ENCODE peak calls at places on chromosomes 7 and 10, in nine cellular contexts. One of them, this sample, is unnamed.

GRCh38 chr7:27134392-27134791 is 3.8 kb upstream of the HOXA4 start:
- DNase-seq in GM12891: no peak
- DNase-seq in body of pancreas: no peak
- DNase-seq in A549: no peak
- DNase-seq in tibial nerve: no peak
- DNase-seq in heart left ventricle: no peak
- DNase-seq in adrenal gland: no peak
- DNase-seq in gastrocnemius medialis: no peak
- DNase-seq in transverse colon: peak
- DNase-seq in this sample: no peak

GRCh38 chr7:47617131-47617530 is 35.2 kb upstream of the TNS3 start:
- DNase-seq in GM12891: no peak
- DNase-seq in body of pancreas: no peak
- DNase-seq in A549: no peak
- DNase-seq in tibial nerve: no peak
- DNase-seq in heart left ventricle: peak
- DNase-seq in adrenal gland: no peak
- DNase-seq in gastrocnemius medialis: no peak
- DNase-seq in transverse colon: no peak
- DNase-seq in this sample: no peak

GRCh38 chr10:86287422-86287793 is 79.2 kb downstream of the GRID1 start:
- DNase-seq in GM12891: no peak
- DNase-seq in body of pancreas: no peak
- DNase-seq in A549: no peak
- DNase-seq in tibial nerve: no peak
- DNase-seq in heart left ventricle: no peak
- DNase-seq in adrenal gland: no peak
- DNase-seq in gastrocnemius medialis: no peak
- DNase-seq in transverse colon: no peak
- DNase-seq in this sample: no peak

GRCh38 chr7:35869810-35870209 is 69.0 kb downstream of the SEPTIN7 start:
- DNase-seq in GM12891: no peak
- DNase-seq in body of pancreas: no peak
- DNase-seq in A549: no peak
- DNase-seq in tibial nerve: no peak
- DNase-seq in heart left ventricle: no peak
- DNase-seq in adrenal gland: no peak
- DNase-seq in gastrocnemius medialis: no peak
- DNase-seq in transverse colon: no peak
- DNase-seq in this sample: no peak

GRCh38 chr10:32377458-32378370 is 30.8 kb upstream of the EPC1 start:
- DNase-seq in GM12891: no peak
- DNase-seq in body of pancreas: peak
- DNase-seq in A549: peak
- DNase-seq in tibial nerve: no peak
- DNase-seq in heart left ventricle: no peak
- DNase-seq in adrenal gland: peak
- DNase-seq in gastrocnemius medialis: peak
- DNase-seq in transverse colon: peak
- DNase-seq in this sample: peak

GRCh38 chr10:90862908-90863514 is 5.2 kb upstream of the HTR7 start:
- DNase-seq in GM12891: no peak
- DNase-seq in body of pancreas: no peak
- DNase-seq in A549: peak
- DNase-seq in tibial nerve: no peak
- DNase-seq in heart left ventricle: no peak
- DNase-seq in adrenal gland: peak
- DNase-seq in gastrocnemius medialis: no peak
- DNase-seq in transverse colon: no peak
- DNase-seq in this sample: no peak

GRCh38 chr7:116942503-116942902 is 10.8 kb upstream of the ST7 start:
- DNase-seq in GM12891: no peak
- DNase-seq in body of pancreas: no peak
- DNase-seq in A549: no peak
- DNase-seq in tibial nerve: no peak
- DNase-seq in heart left ventricle: no peak
- DNase-seq in adrenal gland: no peak
- DNase-seq in gastrocnemius medialis: no peak
- DNase-seq in transverse colon: no peak
- DNase-seq in this sample: no peak

GRCh38 chr10:115710136-115710535 is 562.9 kb downstream of the GFRA1 start:
- DNase-seq in GM12891: no peak
- DNase-seq in body of pancreas: no peak
- DNase-seq in A549: no peak
- DNase-seq in tibial nerve: no peak
- DNase-seq in heart left ventricle: no peak
- DNase-seq in adrenal gland: no peak
- DNase-seq in gastrocnemius medialis: no peak
- DNase-seq in transverse colon: no peak
- DNase-seq in this sample: no peak

GRCh38 chr7:102451371-102452054 is 13.2 kb downstream of the ALKBH4 start:
- DNase-seq in GM12891: no peak
- DNase-seq in body of pancreas: no peak
- DNase-seq in A549: no peak
- DNase-seq in tibial nerve: no peak
- DNase-seq in heart left ventricle: no peak
- DNase-seq in adrenal gland: no peak
- DNase-seq in gastrocnemius medialis: no peak
- DNase-seq in transverse colon: no peak
- DNase-seq in this sample: no peak

GRCh38 chr7:17554341-17555015 is 256.0 kb downstream of the AHR start:
- DNase-seq in GM12891: no peak
- DNase-seq in body of pancreas: no peak
- DNase-seq in A549: no peak
- DNase-seq in tibial nerve: no peak
- DNase-seq in heart left ventricle: no peak
- DNase-seq in adrenal gland: no peak
- DNase-seq in gastrocnemius medialis: no peak
- DNase-seq in transverse colon: no peak
- DNase-seq in this sample: no peak

DNA sequence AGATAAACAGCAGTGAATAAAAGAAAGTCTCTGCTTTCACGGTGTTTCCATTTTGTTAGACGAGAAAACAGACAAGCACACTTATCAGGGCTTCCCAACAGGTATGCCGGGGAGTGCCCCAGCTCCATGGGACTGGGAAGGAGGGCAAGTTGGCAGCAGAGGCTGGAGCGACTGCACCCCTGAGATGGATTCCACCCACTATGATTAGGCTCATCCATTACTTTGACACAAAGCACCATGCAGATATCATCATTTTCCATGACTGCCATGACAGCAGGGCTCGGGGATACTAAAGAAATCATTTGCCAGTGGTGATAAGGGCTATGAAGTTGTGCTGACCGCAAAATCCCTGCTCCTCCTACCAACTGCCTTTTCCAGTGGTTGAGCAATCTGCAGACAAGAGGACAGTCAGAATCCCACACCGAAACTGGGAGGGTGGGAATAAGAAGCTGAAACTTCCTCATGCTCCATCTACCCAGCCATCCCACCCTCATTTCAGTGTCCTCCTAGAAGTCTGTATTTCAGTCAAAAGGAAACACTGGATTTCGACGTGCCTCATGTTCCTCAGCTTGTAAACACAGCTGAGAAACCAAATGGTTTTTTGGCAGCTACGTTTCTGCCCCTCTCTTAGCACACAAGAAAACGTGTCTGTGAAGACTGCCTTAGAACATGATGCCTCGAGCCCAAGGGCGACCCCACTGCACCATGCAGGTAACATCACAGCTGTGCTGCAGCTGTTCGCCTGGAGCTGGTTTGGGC is 15.5 kb downstream of the CREB3L2 start:
- DNase-seq in GM12891: no peak
- DNase-seq in body of pancreas: no peak
- DNase-seq in A549: no peak
- DNase-seq in tibial nerve: no peak
- DNase-seq in heart left ventricle: no peak
- DNase-seq in adrenal gland: peak
- DNase-seq in gastrocnemius medialis: no peak
- DNase-seq in transverse colon: peak
- DNase-seq in this sample: peak
- TF ChIP-seq POLR2A in GM12891: no peak
- TF ChIP-seq POLR2A in body of pancreas: no peak
- TF ChIP-seq POLR2A in A549: no peak
- TF ChIP-seq POLR2A in tibial nerve: no peak
- TF ChIP-seq POLR2A in heart left ventricle: no peak
- TF ChIP-seq POLR2A in adrenal gland: no peak
- TF ChIP-seq POLR2A in gastrocnemius medialis: no peak
- TF ChIP-seq POLR2A in transverse colon: no peak
- TF ChIP-seq POLR2A in this sample: no peak

GRCh38 chr7:43729924-43730248 is 563 bp upstream of the COA1 start:
- DNase-seq in GM12891: no peak
- DNase-seq in body of pancreas: no peak
- DNase-seq in A549: no peak
- DNase-seq in tibial nerve: no peak
- DNase-seq in heart left ventricle: no peak
- DNase-seq in adrenal gland: no peak
- DNase-seq in gastrocnemius medialis: no peak
- DNase-seq in transverse colon: no peak
- DNase-seq in this sample: no peak

GRCh38 chr7:43726466-43726865 is 2.9 kb downstream of the COA1 start:
- DNase-seq in GM12891: no peak
- DNase-seq in body of pancreas: no peak
- DNase-seq in A549: no peak
- DNase-seq in tibial nerve: no peak
- DNase-seq in heart left ventricle: no peak
- DNase-seq in adrenal gland: no peak
- DNase-seq in gastrocnemius medialis: no peak
- DNase-seq in transverse colon: no peak
- DNase-seq in this sample: no peak

GRCh38 chr7:43727003-43727402 is 2.3 kb downstream of the COA1 start:
- DNase-seq in GM12891: no peak
- DNase-seq in body of pancreas: no peak
- DNase-seq in A549: no peak
- DNase-seq in tibial nerve: no peak
- DNase-seq in heart left ventricle: no peak
- DNase-seq in adrenal gland: no peak
- DNase-seq in gastrocnemius medialis: no peak
- DNase-seq in transverse colon: no peak
- DNase-seq in this sample: no peak

GRCh38 chr7:43727494-43727893 is 1.8 kb downstream of the COA1 start:
- DNase-seq in GM12891: no peak
- DNase-seq in body of pancreas: no peak
- DNase-seq in A549: no peak
- DNase-seq in tibial nerve: no peak
- DNase-seq in heart left ventricle: no peak
- DNase-seq in adrenal gland: no peak
- DNase-seq in gastrocnemius medialis: no peak
- DNase-seq in transverse colon: no peak
- DNase-seq in this sample: no peak

DNA sequence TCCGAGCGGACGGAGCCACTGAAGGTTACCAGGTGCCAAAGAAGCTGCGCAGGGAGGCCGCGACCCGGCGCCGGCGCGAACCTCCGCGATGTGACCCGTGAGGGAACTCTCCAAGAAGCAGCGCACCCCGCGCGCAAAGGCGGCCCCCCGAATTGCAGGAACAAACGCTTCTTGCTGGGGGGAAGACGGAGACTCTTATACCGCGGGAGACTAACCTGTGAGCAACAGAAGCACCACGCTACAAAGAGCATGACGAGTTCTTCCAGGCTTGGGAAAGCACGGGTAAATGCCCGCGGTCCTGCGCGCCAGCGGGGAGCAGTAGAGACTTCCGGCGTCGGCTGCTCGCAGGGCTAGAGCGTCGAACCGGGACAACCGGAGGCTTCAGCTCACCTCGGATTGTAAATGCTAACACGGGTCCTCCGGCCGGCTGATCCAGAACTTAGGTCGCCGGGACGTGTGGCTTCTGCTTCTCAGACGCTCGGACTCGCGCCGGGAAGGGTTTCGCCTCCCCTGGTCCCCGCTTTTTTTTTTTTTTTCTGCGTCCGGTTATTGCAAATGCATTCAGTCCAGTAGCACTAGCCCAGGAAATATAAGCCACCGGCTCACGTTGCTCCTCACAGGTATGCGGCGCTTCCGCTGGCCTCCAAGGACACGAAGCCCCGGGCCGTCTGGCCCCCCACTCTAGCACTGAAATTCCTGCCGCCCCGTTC is at the start of gene COA1:
- DNase-seq in GM12891: peak
- DNase-seq in body of pancreas: peak
- DNase-seq in A549: peak
- DNase-seq in tibial nerve: peak
- DNase-seq in heart left ventricle: peak
- DNase-seq in adrenal gland: peak
- DNase-seq in gastrocnemius medialis: peak
- DNase-seq in transverse colon: peak
- DNase-seq in this sample: peak
- TF ChIP-seq POLR2A in GM12891: peak
- TF ChIP-seq POLR2A in body of pancreas: peak
- TF ChIP-seq POLR2A in A549: peak
- TF ChIP-seq POLR2A in tibial nerve: no peak
- TF ChIP-seq POLR2A in heart left ventricle: peak
- TF ChIP-seq POLR2A in adrenal gland: no peak
- TF ChIP-seq POLR2A in gastrocnemius medialis: peak
- TF ChIP-seq POLR2A in transverse colon: peak
- TF ChIP-seq POLR2A in this sample: peak

DNA sequence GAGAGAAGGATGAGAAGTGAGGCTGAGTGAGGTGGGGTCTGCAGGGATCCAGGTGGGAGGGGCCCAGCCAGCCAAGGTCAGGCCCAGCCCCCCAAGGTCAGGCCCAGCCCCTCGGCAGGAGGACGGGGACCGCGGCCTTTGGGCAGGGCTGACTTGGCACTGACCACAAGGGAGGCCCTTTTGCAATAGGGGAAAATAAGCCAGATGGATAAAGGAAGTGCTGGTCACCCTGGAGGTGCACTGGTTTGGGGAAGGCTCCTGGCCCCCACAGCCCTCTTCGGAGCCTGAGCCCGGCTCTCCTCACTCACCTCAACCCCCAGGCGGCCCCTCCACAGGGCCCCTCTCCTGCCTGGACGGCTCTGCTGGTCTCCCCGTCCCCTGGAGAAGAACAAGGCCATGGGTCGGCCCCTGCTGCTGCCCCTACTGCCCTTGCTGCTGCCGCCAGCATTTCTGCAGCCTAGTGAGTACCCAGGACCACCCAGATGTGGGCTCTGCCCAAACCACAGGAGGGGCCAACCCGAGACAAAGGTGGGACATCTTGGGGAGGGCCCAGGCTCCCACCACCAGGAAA is at the start of gene PILRA:
- DNase-seq in GM12891: no peak
- DNase-seq in body of pancreas: no peak
- DNase-seq in A549: no peak
- DNase-seq in tibial nerve: no peak
- DNase-seq in heart left ventricle: peak
- DNase-seq in adrenal gland: peak
- DNase-seq in gastrocnemius medialis: no peak
- DNase-seq in transverse colon: no peak
- DNase-seq in this sample: no peak
- TF ChIP-seq POLR2A in GM12891: no peak
- TF ChIP-seq POLR2A in body of pancreas: no peak
- TF ChIP-seq POLR2A in A549: no peak
- TF ChIP-seq POLR2A in tibial nerve: no peak
- TF ChIP-seq POLR2A in heart left ventricle: no peak
- TF ChIP-seq POLR2A in adrenal gland: no peak
- TF ChIP-seq POLR2A in gastrocnemius medialis: no peak
- TF ChIP-seq POLR2A in transverse colon: no peak
- TF ChIP-seq POLR2A in this sample: no peak

DNA sequence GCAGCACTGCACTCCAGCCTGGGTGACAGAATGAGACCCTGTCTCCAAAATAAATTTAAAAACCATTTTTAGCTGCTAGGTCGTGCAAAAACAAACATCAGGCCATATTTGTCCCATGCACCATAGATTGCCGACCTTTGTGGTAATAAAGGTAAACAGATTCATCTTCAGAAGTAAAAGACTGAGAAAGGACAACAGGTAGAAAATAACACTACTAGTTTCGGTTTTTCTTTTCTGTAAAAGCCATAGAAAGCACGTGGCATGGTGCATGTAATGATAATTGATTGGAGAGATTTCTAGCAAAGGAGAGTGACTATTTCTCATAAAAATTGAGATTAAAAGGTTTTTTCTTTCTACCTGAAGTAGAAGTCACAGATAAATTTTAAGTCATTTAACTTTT is 93.9 kb downstream of the DNAH11 start:
- DNase-seq in GM12891: no peak
- DNase-seq in body of pancreas: no peak
- DNase-seq in A549: no peak
- DNase-seq in tibial nerve: no peak
- DNase-seq in heart left ventricle: no peak
- DNase-seq in adrenal gland: no peak
- DNase-seq in gastrocnemius medialis: no peak
- DNase-seq in transverse colon: no peak
- DNase-seq in this sample: no peak
- TF ChIP-seq POLR2A in GM12891: no peak
- TF ChIP-seq POLR2A in body of pancreas: no peak
- TF ChIP-seq POLR2A in A549: no peak
- TF ChIP-seq POLR2A in tibial nerve: no peak
- TF ChIP-seq POLR2A in heart left ventricle: no peak
- TF ChIP-seq POLR2A in adrenal gland: no peak
- TF ChIP-seq POLR2A in gastrocnemius medialis: no peak
- TF ChIP-seq POLR2A in transverse colon: no peak
- TF ChIP-seq POLR2A in this sample: no peak

This sample was measured in erythroblast.